ENCODE peak calls at places on chromosomes 5 and 9, in five cellular contexts. W is OCI-LY7; Z is prostate gland; U is CD4-positive, alpha-beta T cell; V is pancreas. M is an unnamed sample.

GRCh38 chr9:111038336-111039202 is at the start of gene LPAR1:
- DNase-seq in W (no peak), Z (peak), U (no peak), V (peak), M (peak)

GRCh38 chr9:88198346-88198807 is 60.1 kb upstream of the SPATA31C2 start:
- DNase-seq in W (peak), Z (no peak), U (no peak), V (no peak), M (no peak)

GRCh38 chr5:58842851-58843250 is 260.0 kb downstream of the RAB3C start:
- DNase-seq in W (no peak), Z (no peak), U (no peak), V (no peak), M (no peak)

GRCh38 chr9:87518702-87519335 is 21.2 kb downstream of the DAPK1 start:
- DNase-seq in W (no peak), Z (peak), U (no peak), V (no peak), M (no peak)

GRCh38 chr5:14457475-14457874 is 124.1 kb upstream of the OTULINL start:
- DNase-seq in W (no peak), Z (no peak), U (no peak), V (no peak), M (no peak)

GRCh38 chr9:129008986-129009583 is 19.0 kb downstream of the SH3GLB2 start:
- DNase-seq in W (no peak), Z (no peak), U (no peak), V (no peak), M (no peak)

GRCh38 chr5:33324667-33325307 is 116.0 kb upstream of the TARS1 start:
- DNase-seq in W (no peak), Z (no peak), U (no peak), V (no peak), M (no peak)

GRCh38 chr5:151078490-151079262 is 2.2 kb downstream of the TNIP1 start:
- DNase-seq in W (peak), Z (no peak), U (peak), V (no peak), M (peak)

GRCh38 chr5:132987531-132988408 is 24.3 kb upstream of the AFF4 start:
- DNase-seq in W (no peak), Z (no peak), U (no peak), V (no peak), M (no peak)

GRCh38 chr9:35800530-35800929 is 9.1 kb downstream of the NPR2 start:
- DNase-seq in W (no peak), Z (no peak), U (no peak), V (no peak), M (no peak)

DNA sequence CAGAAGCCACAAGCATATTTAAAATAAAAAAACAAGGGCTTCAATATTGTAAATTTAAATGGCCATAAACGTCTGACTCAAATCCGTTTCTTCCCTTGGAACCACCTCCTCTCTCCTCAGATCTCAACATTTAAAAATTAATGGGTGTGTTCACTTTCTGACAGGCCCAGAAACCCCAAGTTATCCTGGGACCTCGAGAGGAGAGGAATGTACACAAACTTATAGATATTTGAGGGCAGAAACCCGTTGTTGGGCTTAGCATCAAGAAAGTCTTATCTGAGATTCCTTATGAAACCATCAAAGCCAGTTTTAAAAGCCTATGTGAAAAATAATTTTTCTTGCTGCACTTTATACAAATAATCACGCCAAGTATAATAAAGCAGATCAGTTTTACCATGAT is 29.2 kb downstream of the MLLT3 start:
- DNase-seq in W (no peak), Z (no peak), U (no peak), V (no peak), M (no peak)
- H3K27ac ChIP-seq in W (no peak), Z (no peak), U (no peak), V (no peak), M (no peak)

GRCh38 chr5:147504001-147504400 is 5.9 kb downstream of the DPYSL3 start:
- DNase-seq in W (no peak), Z (no peak), U (no peak), V (no peak), M (no peak)
- H3K27ac ChIP-seq in W (no peak), Z (no peak), U (no peak), V (no peak), M (peak)

DNA sequence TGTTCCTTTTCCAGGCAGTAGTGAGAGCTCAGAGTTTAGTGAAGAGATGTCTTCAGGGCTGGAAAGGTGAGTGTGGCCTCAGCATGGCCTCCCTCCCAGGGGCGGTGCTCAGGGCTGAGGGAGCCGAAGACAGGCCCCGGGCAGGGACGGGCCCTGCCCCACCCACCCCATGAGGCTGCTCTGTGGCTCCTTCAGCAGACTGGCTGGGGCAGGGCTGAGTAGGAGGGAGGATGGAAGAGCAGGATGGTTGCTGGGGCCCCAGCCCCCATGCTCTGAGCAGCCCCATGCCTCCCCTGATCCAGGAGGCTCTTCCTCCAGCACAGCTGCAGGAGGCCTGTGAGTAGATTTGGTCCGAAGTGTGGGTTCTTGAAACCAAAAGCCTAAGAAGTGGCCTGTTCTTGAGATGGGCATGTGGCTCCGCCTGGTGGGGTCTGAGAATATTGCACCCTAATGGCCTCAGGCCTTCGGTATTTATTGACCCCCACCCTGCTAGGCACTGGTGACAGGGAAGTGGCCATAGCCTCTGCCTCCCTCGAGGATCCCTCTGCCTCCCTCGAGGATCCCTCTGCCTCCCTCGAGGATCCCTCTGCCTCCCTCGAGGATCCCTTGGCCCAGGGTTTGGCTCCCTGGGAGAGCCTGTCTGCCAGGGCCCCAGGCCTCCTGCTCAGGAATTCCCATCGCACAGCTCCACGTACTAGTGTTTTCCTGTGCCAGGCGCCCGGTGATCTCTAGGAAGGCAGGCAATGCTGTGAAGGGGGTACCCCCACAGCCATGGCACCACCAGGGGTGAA is 65.4 kb upstream of the GARNL3 start:
- DNase-seq in W (peak), Z (peak), U (peak), V (peak), M (peak)
- H3K27ac ChIP-seq in W (no peak), Z (no peak), U (no peak), V (no peak), M (peak)

DNA sequence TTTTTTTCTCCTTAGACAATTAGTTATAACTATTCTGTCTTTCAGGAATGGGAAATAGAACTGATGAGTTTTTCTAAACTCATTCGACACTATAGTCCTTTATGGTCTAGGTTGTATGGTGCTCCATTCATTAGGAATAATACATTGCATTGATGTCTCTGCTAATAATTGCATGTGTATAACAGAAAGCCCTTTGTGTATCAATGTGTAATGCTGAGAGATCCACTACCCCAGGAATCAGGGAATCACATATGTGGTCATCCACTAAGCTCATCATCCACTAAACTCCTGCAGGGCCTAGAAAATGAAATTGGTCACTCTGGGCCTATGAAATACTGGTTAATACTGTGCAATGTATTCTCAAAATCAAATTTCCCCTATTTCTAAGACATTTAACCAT is 242.0 kb upstream of the CDH18 start:
- DNase-seq in W (no peak), Z (no peak), U (no peak), V (no peak), M (no peak)
- H3K27ac ChIP-seq in W (no peak), Z (no peak), U (no peak), V (no peak), M (no peak)

GRCh38 chr9:76580832-76581231 is 121.8 kb downstream of the GCNT1 start:
- DNase-seq in W (no peak), Z (no peak), U (no peak), V (no peak), M (no peak)
- H3K27ac ChIP-seq in W (peak), Z (no peak), U (no peak), V (no peak), M (no peak)

DNA sequence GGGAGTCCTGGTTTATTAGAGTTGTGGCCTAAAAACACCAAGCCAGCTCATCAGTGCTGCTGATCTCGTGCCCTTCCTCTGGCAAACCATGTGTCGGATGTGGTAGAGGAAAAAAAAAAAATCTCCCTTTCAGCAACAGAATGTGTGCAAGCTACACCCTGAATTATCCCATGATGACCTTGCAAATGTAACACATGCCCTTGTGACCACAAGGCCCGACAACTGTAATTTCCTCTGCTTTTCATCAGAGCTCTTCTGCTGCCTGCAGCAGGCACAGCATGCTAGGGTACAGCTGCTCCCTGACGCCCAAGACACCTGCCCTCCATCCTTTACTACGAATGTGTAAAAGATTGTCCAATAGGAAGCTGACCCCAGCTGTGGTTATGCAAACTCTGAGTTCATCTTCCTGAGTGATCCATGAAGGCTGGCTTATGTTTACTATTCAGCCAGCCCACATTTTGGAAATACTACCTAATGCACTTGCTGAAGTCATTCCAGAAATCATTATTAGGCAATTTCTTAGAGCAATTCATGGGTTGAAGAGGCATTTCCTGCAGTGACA is 14.6 kb upstream of the BNC2 start:
- DNase-seq in W (no peak), Z (no peak), U (no peak), V (no peak), M (no peak)
- H3K27ac ChIP-seq in W (no peak), Z (no peak), U (no peak), V (no peak), M (no peak)

GRCh38 chr9:23541976-23542375 is 284.1 kb downstream of the ELAVL2 start:
- DNase-seq in W (no peak), Z (no peak), U (no peak), V (no peak), M (no peak)

GRCh38 chr9:23542927-23543326 is 283.1 kb downstream of the ELAVL2 start:
- DNase-seq in W (no peak), Z (no peak), U (no peak), V (no peak), M (no peak)

GRCh38 chr9:23542438-23542837 is 283.6 kb downstream of the ELAVL2 start:
- DNase-seq in W (no peak), Z (no peak), U (no peak), V (no peak), M (no peak)

GRCh38 chr9:23545728-23546127 is 280.3 kb downstream of the ELAVL2 start:
- DNase-seq in W (no peak), Z (no peak), U (no peak), V (no peak), M (no peak)

DNA sequence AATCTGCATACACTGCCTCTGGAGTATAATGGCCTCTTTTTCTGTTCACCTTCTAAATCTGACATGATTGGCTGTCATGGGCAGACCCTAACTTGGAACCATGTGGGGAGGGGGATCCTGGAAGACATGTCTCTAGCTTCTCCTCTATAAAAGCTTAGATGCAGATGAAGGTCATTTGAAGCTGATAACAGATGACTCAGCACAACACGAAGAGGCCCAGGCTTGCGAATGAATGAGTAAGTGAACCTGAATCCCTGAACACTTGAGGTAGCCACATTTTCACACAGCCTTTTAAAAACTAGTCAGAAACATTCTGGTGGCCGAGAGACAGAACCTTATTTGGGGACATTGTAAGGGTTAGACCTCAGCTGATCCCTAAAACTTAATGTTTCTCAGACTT is 282.6 kb downstream of the ELAVL2 start:
- DNase-seq in W (no peak), Z (no peak), U (no peak), V (no peak), M (no peak)
- H3K27ac ChIP-seq in W (no peak), Z (no peak), U (no peak), V (no peak), M (no peak)

GRCh38 chr9:92154016-92154415 is 38.8 kb upstream of the SPTLC1 start:
- DNase-seq in W (no peak), Z (no peak), U (no peak), V (no peak), M (no peak)
- H3K27ac ChIP-seq in W (no peak), Z (no peak), U (no peak), V (no peak), M (no peak)

GRCh38 chr5:10538103-10538788 is 25.6 kb upstream of the ANKRD33B start:
- DNase-seq in W (no peak), Z (no peak), U (no peak), V (no peak), M (no peak)
- H3K27ac ChIP-seq in W (no peak), Z (no peak), U (no peak), V (no peak), M (no peak)

GRCh38 chr5:1123418-1124147 is 11.7 kb upstream of the SLC12A7 start:
- DNase-seq in W (no peak), Z (no peak), U (no peak), V (peak), M (no peak)

GRCh38 chr5:1122511-1123284 is 10.8 kb upstream of the SLC12A7 start:
- DNase-seq in W (no peak), Z (no peak), U (no peak), V (peak), M (no peak)

GRCh38 chr5:1125030-1125357 is 13.1 kb upstream of the SLC12A7 start:
- DNase-seq in W (no peak), Z (no peak), U (no peak), V (peak), M (no peak)

GRCh38 chr5:1121891-1122290 is 10.0 kb upstream of the SLC12A7 start:
- DNase-seq in W (no peak), Z (no peak), U (no peak), V (peak), M (no peak)

GRCh38 chr5:1124181-1125029 is 12.5 kb upstream of the SLC12A7 start:
- DNase-seq in W (no peak), Z (no peak), U (no peak), V (peak), M (no peak)
- H3K27ac ChIP-seq in W (no peak), Z (no peak), U (no peak), V (peak), M (peak)